ENCODE peak calls at places on chromosomes 4 and X, in seven cellular contexts. F, H, G, J, V, W and K are unnamed samples.

GRCh38 chr4:168569066-168569908 is 72.4 kb downstream of the PALLD start:
- DNase-seq in H (no peak), G (no peak), V (no peak), W (no peak), F (peak), J (peak), K (no peak)

GRCh38 chr4:128590034-128590740 is 219.3 kb upstream of the JADE1 start:
- DNase-seq in F (no peak), V (no peak), G (no peak), J (no peak), W (no peak), H (no peak), K (no peak)

GRCh38 chrX:95063554-95063953 is 1389.5 kb downstream of the FAM133A start:
- DNase-seq in J (peak), W (no peak), F (no peak), H (no peak), G (no peak), V (no peak), K (no peak)

GRCh38 chr4:99324978-99325377 is 3.8 kb upstream of the ADH1B start:
- DNase-seq in F (no peak), V (peak), J (peak), G (no peak), H (peak), W (peak), K (no peak)

GRCh38 chr4:142121951-142122350 is 485.6 kb downstream of the IL15 start:
- DNase-seq in F (no peak), V (no peak), G (no peak), H (no peak), W (no peak), J (no peak), K (no peak)

GRCh38 chr4:97457253-97457652 is 686.0 kb downstream of the STPG2 start:
- DNase-seq in W (no peak), V (no peak), H (no peak), G (no peak), F (no peak), J (no peak), K (no peak)

GRCh38 chr4:123176605-123177004 is 220.0 kb upstream of the SPRY1 start:
- DNase-seq in J (no peak), G (no peak), V (no peak), F (no peak), H (no peak), W (no peak), K (no peak)

GRCh38 chr4:127545271-127545670 is 87.5 kb upstream of the INTU start:
- DNase-seq in W (no peak), F (no peak), G (no peak), J (no peak), V (no peak), H (no peak), K (no peak)